ENCODE peak calls at places on chromosomes 6 and 20, in five cellular contexts. One of them, this sample, is unnamed.

GRCh38 chr6:122801397-122801796 is 12.3 kb downstream of the SMPDL3A start:
- DNase-seq in GM12878: no peak
- DNase-seq in SK-N-SH: no peak
- DNase-seq in K562: no peak
- DNase-seq in GM12892: no peak
- DNase-seq in this sample: no peak

GRCh38 chr20:10065154-10065833 is 30.5 kb downstream of the ANKEF1 start:
- DNase-seq in K562: no peak
- DNase-seq in GM12892: no peak
- DNase-seq in GM12878: no peak
- DNase-seq in SK-N-SH: no peak
- DNase-seq in this sample: no peak

GRCh38 chr6:111712398-111712797 is 106.7 kb upstream of the TRAF3IP2 start:
- DNase-seq in K562: no peak
- DNase-seq in SK-N-SH: no peak
- DNase-seq in GM12892: no peak
- DNase-seq in GM12878: no peak
- DNase-seq in this sample: no peak

GRCh38 chr6:28673800-28674671 is 148.4 kb downstream of the GPX5 start:
- DNase-seq in SK-N-SH: peak; percentile 75
- DNase-seq in GM12892: no peak
- DNase-seq in K562: no peak
- DNase-seq in GM12878: peak; percentile 48
- DNase-seq in this sample: peak; percentile 30

GRCh38 chr6:125797934-125798444 is 7.2 kb downstream of the NCOA7 start:
- DNase-seq in GM12892: no peak
- DNase-seq in SK-N-SH: no peak
- DNase-seq in K562: no peak
- DNase-seq in GM12878: no peak
- DNase-seq in this sample: no peak

GRCh38 chr6:131372535-131372934 is 200.5 kb upstream of the ARG1 start:
- DNase-seq in SK-N-SH: no peak
- DNase-seq in GM12892: no peak
- DNase-seq in GM12878: no peak
- DNase-seq in K562: no peak
- DNase-seq in this sample: no peak

GRCh38 chr6:108260126-108260808 is 573 bp downstream of the SNX3 start:
- DNase-seq in GM12878: peak; percentile 25
- DNase-seq in GM12892: peak; percentile 24
- DNase-seq in SK-N-SH: no peak
- DNase-seq in K562: peak; percentile 67
- DNase-seq in this sample: peak; percentile 16

GRCh38 chr6:115643762-115644161 is 416.9 kb downstream of the FRK start:
- DNase-seq in GM12878: no peak
- DNase-seq in SK-N-SH: no peak
- DNase-seq in GM12892: no peak
- DNase-seq in K562: no peak
- DNase-seq in this sample: no peak

GRCh38 chr6:39189915-39190544 is 39.2 kb downstream of the KCNK5 start:
- DNase-seq in K562: peak; percentile 68
- DNase-seq in SK-N-SH: peak; percentile 69
- DNase-seq in GM12892: peak; percentile 48
- DNase-seq in GM12878: no peak
- DNase-seq in this sample: peak; percentile 57

GRCh38 chr20:62602550-62602949 is 39.8 kb upstream of the SLCO4A1 start:
- DNase-seq in SK-N-SH: no peak
- DNase-seq in K562: peak; percentile 29
- DNase-seq in GM12892: no peak
- DNase-seq in GM12878: no peak
- DNase-seq in this sample: no peak

GRCh38 chr20:52076164-52076563 is 115.4 kb downstream of the ZFP64 start:
- DNase-seq in K562: no peak
- DNase-seq in GM12878: no peak
- DNase-seq in SK-N-SH: peak; percentile 62
- DNase-seq in GM12892: no peak
- DNase-seq in this sample: no peak

GRCh38 chr6:157656437-157657005 is 166.5 kb upstream of the SNX9 start:
- DNase-seq in SK-N-SH: no peak
- DNase-seq in K562: no peak
- DNase-seq in GM12878: no peak
- DNase-seq in GM12892: no peak
- DNase-seq in this sample: no peak

GRCh38 chr6:135075018-135075417 is 20.4 kb upstream of the HBS1L start:
- DNase-seq in GM12878: no peak
- DNase-seq in K562: peak; percentile 42
- DNase-seq in GM12892: no peak
- DNase-seq in SK-N-SH: no peak
- DNase-seq in this sample: no peak

GRCh38 chr20:13819885-13820645 is 35.2 kb downstream of the NDUFAF5 start:
- DNase-seq in K562: peak; percentile 38
- DNase-seq in GM12878: no peak
- DNase-seq in SK-N-SH: peak; percentile 44
- DNase-seq in GM12892: no peak
- DNase-seq in this sample: peak; percentile 23

GRCh38 chr6:95186710-95187109 is 390.6 kb upstream of the MANEA start:
- DNase-seq in K562: no peak
- DNase-seq in GM12878: no peak
- DNase-seq in SK-N-SH: no peak
- DNase-seq in GM12892: no peak
- DNase-seq in this sample: no peak

GRCh38 chr6:57013501-57013900 is 33.0 kb upstream of the KIAA1586 start:
- DNase-seq in GM12878: no peak
- DNase-seq in SK-N-SH: no peak
- DNase-seq in GM12892: no peak
- DNase-seq in K562: peak; percentile 38
- DNase-seq in this sample: no peak

GRCh38 chr6:47034421-47034820 is 7.7 kb downstream of the ADGRF1 start:
- DNase-seq in GM12892: no peak
- DNase-seq in K562: no peak
- DNase-seq in SK-N-SH: no peak
- DNase-seq in GM12878: no peak
- DNase-seq in this sample: no peak

GRCh38 chr6:15501806-15502450 is 160.9 kb downstream of the DTNBP1 start:
- DNase-seq in GM12878: no peak
- DNase-seq in SK-N-SH: no peak
- DNase-seq in GM12892: no peak
- DNase-seq in K562: no peak
- DNase-seq in this sample: no peak

GRCh38 chr6:42417641-42418112 is 34.0 kb downstream of the TRERF1 start:
- DNase-seq in GM12878: no peak
- DNase-seq in SK-N-SH: no peak
- DNase-seq in K562: no peak
- DNase-seq in GM12892: no peak
- DNase-seq in this sample: no peak

GRCh38 chr20:36541227-36542018 is at the start of gene MYL9:
- DNase-seq in SK-N-SH: no peak
- DNase-seq in K562: peak; percentile 82
- DNase-seq in GM12892: peak; percentile 67
- DNase-seq in GM12878: no peak
- DNase-seq in this sample: peak; percentile 81

GRCh38 chr6:163438940-163439335 is 24.4 kb downstream of the QKI start:
- DNase-seq in K562: peak; percentile 44
- DNase-seq in GM12892: no peak
- DNase-seq in GM12878: no peak
- DNase-seq in SK-N-SH: peak; percentile 48
- DNase-seq in this sample: no peak

GRCh38 chr6:163309491-163310026 is 105.0 kb upstream of the QKI start:
- DNase-seq in SK-N-SH: no peak
- DNase-seq in K562: no peak
- DNase-seq in GM12892: no peak
- DNase-seq in GM12878: no peak
- DNase-seq in this sample: no peak

GRCh38 chr6:24307881-24308280 is 50.0 kb downstream of the DCDC2 start:
- DNase-seq in SK-N-SH: no peak
- DNase-seq in GM12892: no peak
- DNase-seq in GM12878: no peak
- DNase-seq in K562: no peak
- DNase-seq in this sample: no peak

GRCh38 chr20:17580905-17581304 is 11.0 kb downstream of the DSTN start:
- DNase-seq in GM12878: no peak
- DNase-seq in SK-N-SH: no peak
- DNase-seq in K562: no peak
- DNase-seq in GM12892: no peak
- DNase-seq in this sample: no peak

GRCh38 chr20:6152777-6153176 is 29.9 kb upstream of the FERMT1 start:
- DNase-seq in GM12878: no peak
- DNase-seq in SK-N-SH: no peak
- DNase-seq in K562: no peak
- DNase-seq in GM12892: no peak
- DNase-seq in this sample: no peak

GRCh38 chr20:36462440-36463211 is 78.7 kb upstream of the MYL9 start:
- DNase-seq in GM12878: no peak
- DNase-seq in K562: no peak
- DNase-seq in SK-N-SH: peak; percentile 59
- DNase-seq in GM12892: no peak
- DNase-seq in this sample: no peak

GRCh38 chr6:116073765-116074450 is 13.2 kb upstream of the FRK start:
- DNase-seq in K562: no peak
- DNase-seq in SK-N-SH: no peak
- DNase-seq in GM12892: no peak
- DNase-seq in GM12878: no peak
- DNase-seq in this sample: no peak

GRCh38 chr20:53797085-53797484 is 203.4 kb upstream of the ZNF217 start:
- DNase-seq in K562: no peak
- DNase-seq in GM12878: no peak
- DNase-seq in SK-N-SH: no peak
- DNase-seq in GM12892: no peak
- DNase-seq in this sample: no peak

GRCh38 chr6:20647585-20647984 is 113.3 kb downstream of the CDKAL1 start:
- DNase-seq in K562: no peak
- DNase-seq in GM12892: no peak
- DNase-seq in SK-N-SH: no peak
- DNase-seq in GM12878: no peak
- DNase-seq in this sample: no peak

GRCh38 chr6:17458971-17459370 is 65.6 kb downstream of the CAP2 start:
- DNase-seq in GM12892: no peak
- DNase-seq in K562: no peak
- DNase-seq in SK-N-SH: no peak
- DNase-seq in GM12878: no peak
- DNase-seq in this sample: no peak

GRCh38 chr6:136627191-136627590 is 77.0 kb upstream of the MAP7 start:
- DNase-seq in GM12878: no peak
- DNase-seq in K562: no peak
- DNase-seq in SK-N-SH: no peak
- DNase-seq in GM12892: no peak
- DNase-seq in this sample: no peak

GRCh38 chr6:47008397-47008763 is 33.8 kb downstream of the ADGRF1 start:
- DNase-seq in SK-N-SH: no peak
- DNase-seq in K562: no peak
- DNase-seq in GM12892: no peak
- DNase-seq in GM12878: no peak
- DNase-seq in this sample: no peak

GRCh38 chr20:20463933-20464374 is 96.0 kb downstream of the INSM1 start:
- DNase-seq in K562: no peak
- DNase-seq in SK-N-SH: no peak
- DNase-seq in GM12878: peak; percentile 35
- DNase-seq in GM12892: no peak
- DNase-seq in this sample: no peak

GRCh38 chr20:41058007-41058673 is 29.5 kb downstream of the TOP1 start:
- DNase-seq in K562: peak; percentile 66
- DNase-seq in GM12878: no peak
- DNase-seq in GM12892: no peak
- DNase-seq in SK-N-SH: peak; percentile 40
- DNase-seq in this sample: no peak

GRCh38 chr6:106098383-106099234 is 12.5 kb downstream of the PRDM1 start:
- DNase-seq in GM12892: no peak
- DNase-seq in SK-N-SH: no peak
- DNase-seq in GM12878: peak; percentile 66
- DNase-seq in K562: peak; percentile 72
- DNase-seq in this sample: no peak
- TF ChIP-seq TAF1 in GM12892: peak; percentile 39
- TF ChIP-seq TAF1 in SK-N-SH: no peak
- TF ChIP-seq TAF1 in GM12878: no peak
- TF ChIP-seq TAF1 in K562: no peak
- TF ChIP-seq TAF1 in this sample: no peak

GRCh38 chr6:81465859-81466258 is 286.6 kb downstream of the TENT5A start:
- DNase-seq in GM12878: no peak
- DNase-seq in SK-N-SH: peak; percentile 3
- DNase-seq in K562: no peak
- DNase-seq in GM12892: no peak
- DNase-seq in this sample: no peak
- TF ChIP-seq TAF1 in GM12878: no peak
- TF ChIP-seq TAF1 in SK-N-SH: no peak
- TF ChIP-seq TAF1 in K562: no peak
- TF ChIP-seq TAF1 in GM12892: no peak
- TF ChIP-seq TAF1 in this sample: no peak

DNA sequence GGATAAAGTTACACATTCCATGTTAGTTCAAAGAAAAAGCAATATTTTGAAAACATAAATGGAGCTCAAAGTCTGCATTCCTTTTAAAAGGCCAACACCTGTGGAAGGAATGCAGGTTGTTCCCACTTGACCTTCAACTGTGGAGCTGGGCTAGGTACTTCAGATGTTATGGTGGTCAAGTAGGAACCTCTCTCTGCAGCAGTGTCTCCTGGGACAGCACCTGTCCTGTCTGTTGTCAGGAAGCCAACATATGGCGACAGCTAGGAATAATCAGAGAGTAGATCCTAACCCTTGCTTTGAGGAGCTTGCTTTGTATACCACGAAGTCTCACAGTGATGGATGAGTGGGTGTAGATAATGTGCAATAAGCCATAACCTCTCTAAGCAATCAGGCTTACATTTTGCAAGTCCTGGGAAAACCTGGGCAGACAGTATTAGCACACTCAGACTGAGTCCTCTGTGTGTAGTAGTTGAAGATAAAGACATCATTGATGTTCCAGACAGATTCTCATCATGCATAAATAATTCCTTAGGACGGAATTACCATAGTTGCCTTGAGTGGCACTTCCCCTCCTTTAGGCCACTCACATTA is 347.5 kb downstream of the PRL start:
- DNase-seq in SK-N-SH: no peak
- DNase-seq in K562: no peak
- DNase-seq in GM12878: no peak
- DNase-seq in GM12892: no peak
- DNase-seq in this sample: no peak
- TF ChIP-seq TAF1 in SK-N-SH: no peak
- TF ChIP-seq TAF1 in K562: no peak
- TF ChIP-seq TAF1 in GM12878: no peak
- TF ChIP-seq TAF1 in GM12892: no peak
- TF ChIP-seq TAF1 in this sample: no peak

GRCh38 chr6:73394577-73395354 is at the start of gene DDX43:
- DNase-seq in SK-N-SH: peak; percentile 29
- DNase-seq in K562: no peak
- DNase-seq in GM12892: no peak
- DNase-seq in GM12878: no peak
- DNase-seq in this sample: no peak
- TF ChIP-seq TAF1 in SK-N-SH: no peak
- TF ChIP-seq TAF1 in K562: no peak
- TF ChIP-seq TAF1 in GM12892: no peak
- TF ChIP-seq TAF1 in GM12878: no peak
- TF ChIP-seq TAF1 in this sample: no peak

This sample was measured in GM12891.